ENCODE peak calls at places on chromosome 2, in six cellular contexts. I, C, X, G, R and T are unnamed samples.
A peak's percentile ranks its signal among the peaks of the same experiment; 100 is the strongest.

GRCh38 chr2:10161961-10162441 is 39.5 kb downstream of the RRM2 start:
- DNase-seq in I (peak; percentile 5), C (no peak), X (no peak), G (no peak), R (no peak), T (peak; percentile 83)

GRCh38 chr2:23183733-23184132 is 201.2 kb upstream of the KLHL29 start:
- DNase-seq in I (no peak), C (no peak), X (no peak), G (no peak), R (no peak), T (no peak)

GRCh38 chr2:27992787-27993747 is 102.5 kb downstream of the BABAM2 start:
- DNase-seq in I (no peak), C (no peak), X (peak; percentile 57), G (no peak), R (no peak), T (no peak)

GRCh38 chr2:11398710-11399109 is 54.3 kb upstream of the ROCK2 start:
- DNase-seq in I (no peak), C (no peak), X (no peak), G (no peak), R (no peak), T (no peak)

GRCh38 chr2:133837441-133838090 is 269.3 kb upstream of the NCKAP5 start:
- DNase-seq in I (no peak), C (no peak), X (peak; percentile 25), G (no peak), R (no peak), T (no peak)

GRCh38 chr2:60066971-60067370 is 486.5 kb downstream of the BCL11A start:
- DNase-seq in I (no peak), C (no peak), X (no peak), G (no peak), R (no peak), T (no peak)

GRCh38 chr2:64565949-64566705 is 42.0 kb downstream of the AFTPH start:
- DNase-seq in I (no peak), C (no peak), X (no peak), G (no peak), R (no peak), T (no peak)

GRCh38 chr2:240106765-240107164 is 29.3 kb downstream of the COPS9 start:
- DNase-seq in I (no peak), C (no peak), X (no peak), G (no peak), R (no peak), T (no peak)

GRCh38 chr2:65416945-65417344 is 15.5 kb downstream of the SPRED2 start:
- DNase-seq in I (no peak), C (no peak), X (no peak), G (no peak), R (no peak), T (no peak)

GRCh38 chr2:158131919-158132566 is 30.4 kb downstream of the UPP2 start:
- DNase-seq in I (no peak), C (no peak), X (no peak), G (no peak), R (no peak), T (no peak)

GRCh38 chr2:240138275-240138984 is 2.0 kb downstream of the OTOS start:
- DNase-seq in I (no peak), C (no peak), X (no peak), G (no peak), R (no peak), T (no peak)

GRCh38 chr2:237483018-237483731 is 3.9 kb upstream of the MLPH start:
- DNase-seq in I (no peak), C (no peak), X (peak; percentile 54), G (no peak), R (no peak), T (peak; percentile 39)

GRCh38 chr2:73036779-73037165 is 34.7 kb downstream of the SFXN5 start:
- DNase-seq in I (no peak), C (no peak), X (no peak), G (no peak), R (no peak), T (no peak)

GRCh38 chr2:135914485-135914884 is 38.2 kb upstream of the MCM6 start:
- DNase-seq in I (no peak), C (no peak), X (no peak), G (no peak), R (no peak), T (no peak)

GRCh38 chr2:238914648-238915015 is 66.7 kb downstream of the TWIST2 start:
- DNase-seq in I (no peak), C (no peak), X (peak; percentile 62), G (no peak), R (no peak), T (no peak)

GRCh38 chr2:176742271-176742670 is 470.3 kb upstream of the HNRNPA3 start:
- DNase-seq in I (no peak), C (no peak), X (no peak), G (no peak), R (no peak), T (peak; percentile 26)

GRCh38 chr2:102063948-102064678 is 72.4 kb downstream of the IL1R2 start:
- DNase-seq in I (no peak), C (peak; percentile 79), X (peak; percentile 94), G (peak; percentile 28), R (no peak), T (peak; percentile 84)

GRCh38 chr2:80856227-80856626 is 551.7 kb upstream of the LRRTM1 start:
- DNase-seq in I (no peak), C (no peak), X (no peak), G (no peak), R (no peak), T (no peak)

GRCh38 chr2:19806591-19806990 is 95.2 kb downstream of the TTC32 start:
- DNase-seq in I (no peak), C (no peak), X (no peak), G (no peak), R (no peak), T (no peak)

GRCh38 chr2:191701696-191702095 is 23.8 kb downstream of the NABP1 start:
- DNase-seq in I (no peak), C (no peak), X (no peak), G (no peak), R (no peak), T (no peak)

GRCh38 chr2:45083175-45083574 is 73.9 kb upstream of the SIX2 start:
- DNase-seq in I (no peak), C (no peak), X (peak; percentile 36), G (no peak), R (no peak), T (no peak)

GRCh38 chr2:108458082-108458481 is 9.1 kb downstream of the GCC2 start:
- DNase-seq in I (no peak), C (no peak), X (no peak), G (no peak), R (no peak), T (no peak)

GRCh38 chr2:166960702-166961101 is 72.4 kb downstream of the XIRP2 start:
- DNase-seq in I (no peak), C (no peak), X (no peak), G (no peak), R (no peak), T (no peak)

GRCh38 chr2:217993817-217994459 is 8.9 kb downstream of the TNS1 start:
- DNase-seq in I (peak; percentile 39), C (peak; percentile 51), X (peak; percentile 77), G (peak; percentile 46), R (no peak), T (peak; percentile 53)

GRCh38 chr2:133885847-133886246 is 317.6 kb upstream of the NCKAP5 start:
- DNase-seq in I (no peak), C (no peak), X (peak; percentile 30), G (no peak), R (no peak), T (no peak)

GRCh38 chr2:59029058-59029457 is 787.9 kb upstream of the FANCL start:
- DNase-seq in I (no peak), C (no peak), X (no peak), G (no peak), R (no peak), T (no peak)

GRCh38 chr2:217451634-217452033 is 551.2 kb downstream of the TNS1 start:
- DNase-seq in I (no peak), C (no peak), X (peak; percentile 21), G (no peak), R (no peak), T (no peak)

GRCh38 chr2:74822771-74823283 is 11.1 kb upstream of the HK2 start:
- DNase-seq in I (no peak), C (no peak), X (no peak), G (no peak), R (no peak), T (no peak)